ENCODE peak calls at places on chromosomes 2 and 18, in ten cellular contexts. F is CD8-positive, alpha-beta T cell; L is CD8-positive, alpha-beta memory T cell; H is pancreas; G is neural progenitor cell; V is CD4-positive, alpha-beta memory T cell; B is endothelial cell of umbilical vein; M is kidney; O is ovary; D is astrocyte. E is an unnamed sample.
A peak's percentile ranks its signal among the peaks of the same experiment; 100 is the strongest.

GRCh38 chr2:42314892-42315468 is 46.0 kb downstream of the COX7A2L start:
- DNase-seq in F (no peak), L (no peak), H (no peak), G (no peak), V (no peak), B (peak; percentile 69), M (no peak), O (no peak), D (peak; percentile 93), E (no peak)

GRCh38 chr2:10752236-10752635 is 30.8 kb downstream of the ATP6V1C2 start:
- DNase-seq in F (no peak), L (no peak), H (no peak), G (no peak), V (no peak), B (no peak), M (no peak), O (no peak), D (no peak), E (peak; percentile 83)

GRCh38 chr2:101967826-101968498 is 23.8 kb upstream of the IL1R2 start:
- DNase-seq in F (no peak), L (no peak), H (no peak), G (no peak), V (no peak), B (no peak), M (no peak), O (peak; percentile 48), D (peak; percentile 29), E (no peak)

GRCh38 chr2:159124441-159124911 is 156.0 kb downstream of the TANC1 start:
- DNase-seq in F (no peak), L (no peak), H (no peak), G (no peak), V (no peak), B (peak; percentile 92), M (no peak), O (peak; percentile 39), D (peak; percentile 99), E (peak; percentile 87)

GRCh38 chr2:160516547-160517365 is 23.1 kb upstream of the RBMS1 start:
- DNase-seq in F (no peak), L (no peak), H (no peak), G (no peak), V (no peak), B (no peak), M (no peak), O (peak; percentile 42), D (peak; percentile 79), E (peak; percentile 19)

GRCh38 chr2:104766683-104767082 is 87.2 kb upstream of the POU3F3 start:
- DNase-seq in F (no peak), L (no peak), H (no peak), G (no peak), V (no peak), B (no peak), M (no peak), O (no peak), D (peak; percentile 39), E (no peak)

GRCh38 chr18:77405096-77405495 is 155.4 kb downstream of the GALR1 start:
- DNase-seq in F (no peak), L (no peak), H (no peak), G (no peak), V (no peak), B (no peak), M (no peak), O (no peak), D (no peak), E (no peak)

GRCh38 chr2:26573241-26573925 is 67.8 kb downstream of the CIB4 start:
- DNase-seq in F (no peak), L (no peak), H (peak; percentile 40), G (no peak), V (no peak), B (no peak), M (peak; percentile 66), O (no peak), D (no peak), E (no peak)

GRCh38 chr2:145186303-145186702 is 666.4 kb upstream of the ZEB2 start:
- DNase-seq in F (no peak), L (no peak), H (no peak), G (peak; percentile 20), V (no peak), B (no peak), M (no peak), O (no peak), D (no peak), E (no peak)

GRCh38 chr2:145094353-145094752 is 574.4 kb upstream of the ZEB2 start:
- DNase-seq in F (no peak), L (no peak), H (no peak), G (no peak), V (no peak), B (no peak), M (no peak), O (no peak), D (peak; percentile 68), E (no peak)

GRCh38 chr2:185372188-185372587 is 366.4 kb upstream of the FSIP2 start:
- DNase-seq in F (no peak), L (no peak), H (no peak), G (no peak), V (no peak), B (no peak), M (no peak), O (no peak), D (peak; percentile 1), E (peak; percentile 69)

DNA sequence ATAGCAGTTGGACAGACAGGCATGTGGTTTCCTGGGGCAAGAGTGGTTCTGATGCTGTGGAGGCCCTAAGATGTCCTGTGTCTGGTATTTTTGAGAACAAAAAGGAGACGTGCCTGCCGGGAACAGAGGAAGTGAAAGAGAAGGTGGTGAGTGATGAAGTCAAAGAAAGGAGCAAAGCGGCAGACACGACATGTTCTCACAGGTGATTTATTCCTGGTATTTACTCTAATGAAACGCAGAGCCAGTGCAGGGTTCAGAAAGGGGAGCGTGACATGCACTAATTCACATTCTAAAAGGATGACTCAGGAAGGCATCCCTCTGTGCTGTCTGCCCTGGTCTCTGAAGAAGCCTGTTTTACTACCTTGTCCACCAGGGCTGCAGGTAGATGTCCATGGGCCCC is 211.0 kb downstream of the KCNE4 start:
- DNase-seq in F (no peak), L (no peak), H (no peak), G (no peak), V (no peak), B (no peak), M (no peak), O (no peak), D (peak; percentile 41), E (no peak)
- H3K27ac ChIP-seq in F (no peak overlapping the region), L (no peak overlapping the region), H (no peak overlapping the region), G (no peak overlapping the region), V (no peak overlapping the region), B (no peak overlapping the region), M (no peak overlapping the region), O (no peak overlapping the region), D (no peak overlapping the region), E (no peak overlapping the region)

GRCh38 chr18:6341709-6342108 is 73.0 kb downstream of the L3MBTL4 start:
- DNase-seq in F (no peak), L (no peak), H (no peak), G (no peak), V (no peak), B (no peak), M (no peak), O (no peak), D (no peak), E (no peak)
- H3K9me3 ChIP-seq in F (no peaks in the 10 kb centered on the region), L (no peaks in the 10 kb centered on the region), H (no peaks in the 10 kb centered on the region), G (peaks cover 11% of the 10 kb centered on the region), V (no peaks in the 10 kb centered on the region), B (no peaks in the 10 kb centered on the region), M (no peaks in the 10 kb centered on the region), O (no peaks in the 10 kb centered on the region), D (no peaks in the 10 kb centered on the region), E (no peaks in the 10 kb centered on the region)

GRCh38 chr18:32891797-32892196 is 119.0 kb upstream of the KLHL14 start:
- DNase-seq in F (no peak), L (no peak), H (no peak), G (no peak), V (no peak), B (no peak), M (no peak), O (no peak), D (no peak), E (no peak)

GRCh38 chr18:32889620-32890593 is 117.1 kb upstream of the KLHL14 start:
- DNase-seq in F (no peak), L (no peak), H (no peak), G (peak; percentile 66), V (no peak), B (no peak), M (no peak), O (no peak), D (no peak), E (no peak)

GRCh38 chr18:32896781-32897547 is 124.1 kb upstream of the KLHL14 start:
- DNase-seq in F (no peak), L (no peak), H (no peak), G (no peak), V (no peak), B (no peak), M (no peak), O (no peak), D (peak; percentile 74), E (no peak)

GRCh38 chr18:32891130-32891529 is 118.3 kb upstream of the KLHL14 start:
- DNase-seq in F (no peak), L (no peak), H (no peak), G (no peak), V (no peak), B (no peak), M (no peak), O (no peak), D (no peak), E (no peak)

DNA sequence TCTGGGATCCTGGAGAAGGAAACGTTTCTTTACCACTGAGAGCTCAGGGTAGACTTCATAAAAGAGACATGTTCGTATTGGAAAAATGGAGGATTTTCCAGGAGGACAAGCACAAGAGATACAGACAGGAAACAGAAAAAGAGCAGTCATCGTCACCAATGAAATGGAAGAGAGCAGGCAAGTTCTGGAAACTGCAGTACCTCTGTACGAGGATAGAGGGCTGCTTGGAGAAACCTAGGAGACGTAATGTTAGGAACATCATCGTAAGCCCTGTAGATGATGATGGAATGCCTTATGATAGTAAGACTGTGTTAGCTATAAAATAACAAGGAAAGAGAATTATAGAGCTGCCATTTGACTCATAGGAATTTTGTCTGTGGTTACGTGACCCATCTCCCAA is 121.1 kb upstream of the KLHL14 start:
- DNase-seq in F (no peak), L (no peak), H (no peak), G (no peak), V (no peak), B (no peak), M (no peak), O (no peak), D (no peak), E (no peak)
- H3K4me3 ChIP-seq in F (no peak overlapping the region), L (no peak overlapping the region), H (no peak overlapping the region), G (no peak overlapping the region), V (no peak overlapping the region), B (no peak overlapping the region), M (no peak overlapping the region), O (no peak overlapping the region), D (no peak overlapping the region), E (no peak overlapping the region)

DNA sequence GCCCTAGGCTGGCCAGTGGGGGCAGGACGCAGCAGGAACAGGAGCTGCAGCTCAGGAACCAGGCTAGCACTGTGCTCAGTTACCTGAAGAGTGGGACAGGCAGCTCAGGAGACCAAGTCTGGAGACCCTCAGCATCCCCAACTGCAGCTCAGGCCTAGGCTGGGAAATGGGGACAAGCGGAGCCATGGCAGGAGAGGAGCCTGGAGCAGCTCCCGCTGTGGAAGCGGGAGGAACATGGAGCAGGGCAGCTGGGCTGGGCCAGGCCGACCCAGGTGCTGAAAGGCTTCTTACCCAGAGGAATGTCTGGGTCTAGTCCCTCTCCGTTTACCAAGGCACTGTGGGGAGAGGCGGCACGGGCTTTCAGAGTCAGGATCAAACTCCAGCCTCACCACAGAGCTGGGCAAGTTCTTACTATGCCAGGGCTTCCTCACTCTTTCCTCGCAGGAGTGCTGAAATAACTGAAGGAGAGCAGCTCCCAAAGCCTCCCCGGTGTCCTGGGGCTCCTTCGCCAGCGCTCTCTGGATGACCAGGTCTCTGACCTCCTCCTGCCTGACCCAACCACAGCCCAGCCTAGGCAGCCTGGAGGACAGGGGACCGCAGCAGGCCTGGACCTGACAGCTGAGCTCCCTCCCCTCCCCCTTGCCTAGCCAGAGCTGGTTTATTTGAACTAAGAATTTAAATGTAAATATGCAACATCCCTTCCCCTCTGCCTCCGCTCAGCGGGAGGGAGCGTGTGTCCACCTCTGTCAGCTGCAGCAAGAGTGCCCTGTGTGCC is 247.8 kb upstream of the SIX2 start:
- DNase-seq in F (no peak), L (no peak), H (no peak), G (peak; percentile 48), V (no peak), B (no peak), M (no peak), O (no peak), D (no peak), E (no peak)
- H3K27ac ChIP-seq in F (no peak overlapping the region), L (no peak overlapping the region), H (no peak overlapping the region), G (no peak overlapping the region), V (no peak overlapping the region), B (no peak overlapping the region), M (no peak overlapping the region), O (no peak overlapping the region), D (no peak overlapping the region), E (no peak overlapping the region)

E was measured in small intestine.